ENCODE peak calls at places on chromosomes 12 and 14, in seven cellular contexts. One of them, this sample, is unnamed.

GRCh38 chr14:92481811-92482559 is 31.6 kb upstream of the RIN3 start:
- DNase-seq in activated T-helper 1 cell treated with Interleukin-2 at 50 U/mL for 16 hours: no peak
- DNase-seq in iris pigment epithelial cell: no peak
- DNase-seq in fibroblast of the aortic adventitia: no peak
- DNase-seq in endodermal cell: no peak
- DNase-seq in RWPE1: no peak
- DNase-seq in heart left ventricle: no peak
- DNase-seq in this sample: no peak

GRCh38 chr14:70789961-70790360 is 19.4 kb downstream of the MAP3K9 start:
- DNase-seq in activated T-helper 1 cell treated with Interleukin-2 at 50 U/mL for 16 hours: no peak
- DNase-seq in iris pigment epithelial cell: no peak
- DNase-seq in fibroblast of the aortic adventitia: no peak
- DNase-seq in endodermal cell: no peak
- DNase-seq in RWPE1: no peak
- DNase-seq in heart left ventricle: no peak
- DNase-seq in this sample: no peak

GRCh38 chr14:94383777-94384176 is 4.6 kb downstream of the SERPINA1 start:
- DNase-seq in activated T-helper 1 cell treated with Interleukin-2 at 50 U/mL for 16 hours: no peak
- DNase-seq in iris pigment epithelial cell: no peak
- DNase-seq in fibroblast of the aortic adventitia: no peak
- DNase-seq in endodermal cell: no peak
- DNase-seq in RWPE1: no peak
- DNase-seq in heart left ventricle: no peak
- DNase-seq in this sample: no peak

GRCh38 chr14:75335588-75335987 is 57.0 kb downstream of the FOS start:
- DNase-seq in activated T-helper 1 cell treated with Interleukin-2 at 50 U/mL for 16 hours: no peak
- DNase-seq in iris pigment epithelial cell: no peak
- DNase-seq in fibroblast of the aortic adventitia: no peak
- DNase-seq in endodermal cell: no peak
- DNase-seq in RWPE1: no peak
- DNase-seq in heart left ventricle: no peak
- DNase-seq in this sample: no peak

GRCh38 chr12:6443361-6443983 is 1.3 kb upstream of the CD27 start:
- DNase-seq in activated T-helper 1 cell treated with Interleukin-2 at 50 U/mL for 16 hours: no peak
- DNase-seq in iris pigment epithelial cell: no peak
- DNase-seq in fibroblast of the aortic adventitia: no peak
- DNase-seq in endodermal cell: peak; percentile 62
- DNase-seq in RWPE1: no peak
- DNase-seq in heart left ventricle: no peak
- DNase-seq in this sample: no peak

GRCh38 chr12:64273527-64274403 is 51.7 kb upstream of the KICS2 start:
- DNase-seq in activated T-helper 1 cell treated with Interleukin-2 at 50 U/mL for 16 hours: no peak
- DNase-seq in iris pigment epithelial cell: peak; percentile 35
- DNase-seq in fibroblast of the aortic adventitia: peak; percentile 18
- DNase-seq in endodermal cell: peak; percentile 93
- DNase-seq in RWPE1: no peak
- DNase-seq in heart left ventricle: no peak
- DNase-seq in this sample: peak; percentile 28

GRCh38 chr12:122203301-122203967 is at the start of gene B3GNT4:
- DNase-seq in activated T-helper 1 cell treated with Interleukin-2 at 50 U/mL for 16 hours: peak; percentile 45
- DNase-seq in iris pigment epithelial cell: peak; percentile 49
- DNase-seq in fibroblast of the aortic adventitia: peak; percentile 41
- DNase-seq in endodermal cell: peak; percentile 93
- DNase-seq in RWPE1: peak; percentile 69
- DNase-seq in heart left ventricle: peak; percentile 48
- DNase-seq in this sample: peak; percentile 80

GRCh38 chr12:53739285-53740129 is 12.3 kb upstream of the CALCOCO1 start:
- DNase-seq in activated T-helper 1 cell treated with Interleukin-2 at 50 U/mL for 16 hours: no peak
- DNase-seq in iris pigment epithelial cell: no peak
- DNase-seq in fibroblast of the aortic adventitia: no peak
- DNase-seq in endodermal cell: peak; percentile 71
- DNase-seq in RWPE1: no peak
- DNase-seq in heart left ventricle: no peak
- DNase-seq in this sample: no peak

GRCh38 chr14:66746316-66747006 is 238.5 kb downstream of the GPHN start:
- DNase-seq in activated T-helper 1 cell treated with Interleukin-2 at 50 U/mL for 16 hours: no peak
- DNase-seq in iris pigment epithelial cell: peak; percentile 74
- DNase-seq in fibroblast of the aortic adventitia: peak; percentile 70
- DNase-seq in endodermal cell: no peak
- DNase-seq in RWPE1: peak; percentile 26
- DNase-seq in heart left ventricle: no peak
- DNase-seq in this sample: peak; percentile 67

This sample was measured in HTR-8/SVneo.